ENCODE peak calls at places on chromosomes 5 and 9, in five cellular contexts. One of them, this sample, is unnamed.

GRCh38 chr5:153629027-153629426 is 138.6 kb downstream of the GRIA1 start:
- DNase-seq in endothelial cell: peak; percentile 35
- DNase-seq in progenitor cell of endocrine pancreas: no peak
- DNase-seq in epithelial cell of esophagus: peak; percentile 92
- DNase-seq in endothelial cell of umbilical vein: peak; percentile 92
- DNase-seq in this sample: no peak

GRCh38 chr5:141040093-141040762 is 10.9 kb upstream of the PCDHB1 start:
- DNase-seq in endothelial cell: peak; percentile 70
- DNase-seq in progenitor cell of endocrine pancreas: peak; percentile 41
- DNase-seq in epithelial cell of esophagus: peak; percentile 57
- DNase-seq in endothelial cell of umbilical vein: peak; percentile 37
- DNase-seq in this sample: no peak

GRCh38 chr5:674630-675011 is 18.5 kb downstream of the TPPP start:
- DNase-seq in endothelial cell of umbilical vein: no peak
- DNase-seq in epithelial cell of esophagus: no peak
- DNase-seq in progenitor cell of endocrine pancreas: no peak
- DNase-seq in endothelial cell: no peak
- DNase-seq in this sample: no peak

GRCh38 chr5:33297760-33298216 is 143.0 kb upstream of the TARS1 start:
- DNase-seq in endothelial cell: peak; percentile 8
- DNase-seq in progenitor cell of endocrine pancreas: no peak
- DNase-seq in epithelial cell of esophagus: no peak
- DNase-seq in endothelial cell of umbilical vein: no peak
- DNase-seq in this sample: no peak

GRCh38 chr5:159975462-159976019 is 33.4 kb upstream of the TTC1 start:
- DNase-seq in endothelial cell: no peak
- DNase-seq in progenitor cell of endocrine pancreas: no peak
- DNase-seq in endothelial cell of umbilical vein: peak; percentile 64
- DNase-seq in epithelial cell of esophagus: peak; percentile 44
- DNase-seq in this sample: no peak

GRCh38 chr5:659496-660263 is 33.5 kb downstream of the TPPP start:
- DNase-seq in endothelial cell of umbilical vein: no peak
- DNase-seq in epithelial cell of esophagus: no peak
- DNase-seq in progenitor cell of endocrine pancreas: no peak
- DNase-seq in endothelial cell: no peak
- DNase-seq in this sample: no peak

GRCh38 chr5:124584991-124585715 is 161.3 kb downstream of the ZNF608 start:
- DNase-seq in endothelial cell of umbilical vein: no peak
- DNase-seq in endothelial cell: no peak
- DNase-seq in epithelial cell of esophagus: peak; percentile 32
- DNase-seq in progenitor cell of endocrine pancreas: no peak
- DNase-seq in this sample: no peak

GRCh38 chr5:77946381-77947050 is 170.4 kb upstream of the TBCA start:
- DNase-seq in progenitor cell of endocrine pancreas: no peak
- DNase-seq in endothelial cell of umbilical vein: no peak
- DNase-seq in endothelial cell: no peak
- DNase-seq in epithelial cell of esophagus: no peak
- DNase-seq in this sample: no peak

GRCh38 chr9:77663754-77664153 is 15.6 kb upstream of the GNA14 start:
- DNase-seq in progenitor cell of endocrine pancreas: no peak
- DNase-seq in endothelial cell of umbilical vein: peak; percentile 78
- DNase-seq in epithelial cell of esophagus: peak; percentile 42
- DNase-seq in endothelial cell: no peak
- DNase-seq in this sample: no peak

GRCh38 chr9:137411260-137411659 is 11.7 kb downstream of the EXD3 start:
- DNase-seq in progenitor cell of endocrine pancreas: no peak
- DNase-seq in endothelial cell: no peak
- DNase-seq in endothelial cell of umbilical vein: no peak
- DNase-seq in epithelial cell of esophagus: no peak
- DNase-seq in this sample: no peak

GRCh38 chr5:131224387-131225191 is 39.3 kb upstream of the CDC42SE2 start:
- DNase-seq in progenitor cell of endocrine pancreas: no peak
- DNase-seq in endothelial cell of umbilical vein: no peak
- DNase-seq in epithelial cell of esophagus: no peak
- DNase-seq in endothelial cell: no peak
- DNase-seq in this sample: no peak

GRCh38 chr9:95009459-95009858 is 283.0 kb downstream of the AOPEP start:
- DNase-seq in endothelial cell of umbilical vein: peak; percentile 49
- DNase-seq in epithelial cell of esophagus: peak; percentile 32
- DNase-seq in endothelial cell: no peak
- DNase-seq in progenitor cell of endocrine pancreas: no peak
- DNase-seq in this sample: no peak

GRCh38 chr9:81650836-81651545 is 38.4 kb downstream of the TLE1 start:
- DNase-seq in epithelial cell of esophagus: no peak
- DNase-seq in endothelial cell: no peak
- DNase-seq in progenitor cell of endocrine pancreas: no peak
- DNase-seq in endothelial cell of umbilical vein: no peak
- DNase-seq in this sample: no peak

GRCh38 chr5:73623929-73624404 is 2.0 kb upstream of the ARHGEF28 start:
- DNase-seq in progenitor cell of endocrine pancreas: no peak
- DNase-seq in epithelial cell of esophagus: no peak
- DNase-seq in endothelial cell of umbilical vein: no peak
- DNase-seq in endothelial cell: no peak
- DNase-seq in this sample: no peak

GRCh38 chr5:71925608-71926091 is 181.6 kb upstream of the MAP1B start:
- DNase-seq in epithelial cell of esophagus: no peak
- DNase-seq in endothelial cell of umbilical vein: no peak
- DNase-seq in endothelial cell: no peak
- DNase-seq in progenitor cell of endocrine pancreas: no peak
- DNase-seq in this sample: no peak

GRCh38 chr5:121976979-121977378 is 15.2 kb downstream of the SRFBP1 start:
- DNase-seq in endothelial cell of umbilical vein: no peak
- DNase-seq in endothelial cell: no peak
- DNase-seq in progenitor cell of endocrine pancreas: no peak
- DNase-seq in epithelial cell of esophagus: peak; percentile 52
- DNase-seq in this sample: no peak

GRCh38 chr5:1730487-1730847 is 69.2 kb downstream of the MRPL36 start:
- DNase-seq in progenitor cell of endocrine pancreas: peak; percentile 7
- DNase-seq in epithelial cell of esophagus: no peak
- DNase-seq in endothelial cell: peak; percentile 1
- DNase-seq in endothelial cell of umbilical vein: no peak
- DNase-seq in this sample: no peak

GRCh38 chr9:74379718-74380117 is 117.4 kb upstream of the RORB start:
- DNase-seq in endothelial cell: peak; percentile 47
- DNase-seq in epithelial cell of esophagus: peak; percentile 78
- DNase-seq in progenitor cell of endocrine pancreas: peak; percentile 12
- DNase-seq in endothelial cell of umbilical vein: no peak
- DNase-seq in this sample: no peak

GRCh38 chr5:86118542-86118941 is 499.2 kb upstream of the COX7C start:
- DNase-seq in endothelial cell of umbilical vein: no peak
- DNase-seq in epithelial cell of esophagus: no peak
- DNase-seq in progenitor cell of endocrine pancreas: no peak
- DNase-seq in endothelial cell: no peak
- DNase-seq in this sample: no peak

GRCh38 chr5:102796481-102796880 is 41.4 kb downstream of the PAM start:
- DNase-seq in endothelial cell: no peak
- DNase-seq in endothelial cell of umbilical vein: no peak
- DNase-seq in progenitor cell of endocrine pancreas: no peak
- DNase-seq in epithelial cell of esophagus: no peak
- DNase-seq in this sample: no peak

GRCh38 chr5:134525687-134526482 is 415 bp downstream of the JADE2 start:
- DNase-seq in progenitor cell of endocrine pancreas: peak; percentile 42
- DNase-seq in endothelial cell: peak; percentile 56
- DNase-seq in endothelial cell of umbilical vein: peak; percentile 76
- DNase-seq in epithelial cell of esophagus: peak; percentile 80
- DNase-seq in this sample: peak; percentile 30
- TF ChIP-seq CTCF in progenitor cell of endocrine pancreas: no peak
- TF ChIP-seq CTCF in endothelial cell: no peak
- TF ChIP-seq CTCF in endothelial cell of umbilical vein: no peak
- TF ChIP-seq CTCF in epithelial cell of esophagus: peak; percentile 14
- TF ChIP-seq CTCF in this sample: no peak

GRCh38 chr5:126808619-126809018 is 31.7 kb downstream of the LMNB1 start:
- DNase-seq in endothelial cell of umbilical vein: peak; percentile 53
- DNase-seq in endothelial cell: no peak
- DNase-seq in progenitor cell of endocrine pancreas: no peak
- DNase-seq in epithelial cell of esophagus: peak; percentile 29
- DNase-seq in this sample: no peak
- TF ChIP-seq CTCF in endothelial cell of umbilical vein: peak; percentile 13
- TF ChIP-seq CTCF in endothelial cell: peak; percentile 72
- TF ChIP-seq CTCF in progenitor cell of endocrine pancreas: peak; percentile 70
- TF ChIP-seq CTCF in epithelial cell of esophagus: peak; percentile 40
- TF ChIP-seq CTCF in this sample: no peak

DNA sequence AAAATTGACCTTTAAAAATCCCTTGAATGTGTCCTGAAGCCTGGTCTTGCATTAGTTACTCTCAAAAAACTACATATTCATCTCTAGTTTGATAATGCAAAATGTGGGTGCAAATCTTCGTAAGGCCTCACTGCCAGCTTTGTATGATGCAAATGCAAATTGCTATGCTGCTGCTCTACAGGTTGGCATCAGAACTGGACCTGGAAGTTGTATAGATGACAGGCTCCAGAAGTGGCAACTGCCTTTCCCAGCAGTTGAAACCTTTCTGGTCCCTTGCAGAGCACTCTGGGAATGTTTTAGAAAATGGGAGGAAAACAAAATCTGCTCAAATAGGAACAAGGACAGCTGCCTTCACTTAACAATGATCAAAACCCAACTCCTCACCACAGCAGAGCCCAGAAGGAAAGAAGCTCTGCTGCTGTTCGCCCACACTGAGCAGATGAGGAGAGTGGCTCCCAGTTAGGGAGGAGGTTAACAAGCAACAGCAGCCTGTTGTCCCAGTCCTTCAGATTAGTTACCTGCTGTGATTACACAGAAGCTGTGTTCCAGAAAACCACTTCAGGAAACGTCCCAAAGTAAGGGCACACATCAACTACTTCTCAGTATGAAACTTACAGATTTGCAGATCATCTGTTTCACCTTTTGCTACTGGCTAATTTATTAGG is 93.5 kb downstream of the PLPP1 start:
- DNase-seq in epithelial cell of esophagus: no peak
- DNase-seq in endothelial cell: no peak
- DNase-seq in endothelial cell of umbilical vein: no peak
- DNase-seq in progenitor cell of endocrine pancreas: no peak
- DNase-seq in this sample: no peak
- TF ChIP-seq CTCF in epithelial cell of esophagus: no peak
- TF ChIP-seq CTCF in endothelial cell: no peak
- TF ChIP-seq CTCF in endothelial cell of umbilical vein: no peak
- TF ChIP-seq CTCF in progenitor cell of endocrine pancreas: no peak
- TF ChIP-seq CTCF in this sample: no peak

DNA sequence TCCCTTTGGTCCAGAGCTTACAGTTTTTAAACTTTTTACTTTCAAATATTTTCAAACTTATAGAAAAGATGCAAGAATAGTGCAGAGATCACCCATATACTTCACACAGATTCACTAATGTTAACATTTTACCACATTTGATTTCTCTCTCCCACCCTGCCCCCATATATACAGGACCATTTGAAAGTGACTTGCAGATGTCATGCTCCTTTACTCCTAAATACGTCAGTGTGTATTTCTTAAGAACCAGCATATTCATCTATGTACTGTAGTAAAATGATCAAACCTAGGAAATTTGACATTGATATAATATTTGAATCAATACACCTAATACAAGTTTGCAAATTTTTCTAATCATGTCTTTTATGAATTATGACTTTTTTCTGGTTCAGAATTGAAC is 100.4 kb upstream of the CHD1 start:
- DNase-seq in endothelial cell: no peak
- DNase-seq in progenitor cell of endocrine pancreas: no peak
- DNase-seq in endothelial cell of umbilical vein: no peak
- DNase-seq in epithelial cell of esophagus: no peak
- DNase-seq in this sample: no peak
- TF ChIP-seq CTCF in endothelial cell: no peak
- TF ChIP-seq CTCF in progenitor cell of endocrine pancreas: no peak
- TF ChIP-seq CTCF in endothelial cell of umbilical vein: no peak
- TF ChIP-seq CTCF in epithelial cell of esophagus: no peak
- TF ChIP-seq CTCF in this sample: no peak

DNA sequence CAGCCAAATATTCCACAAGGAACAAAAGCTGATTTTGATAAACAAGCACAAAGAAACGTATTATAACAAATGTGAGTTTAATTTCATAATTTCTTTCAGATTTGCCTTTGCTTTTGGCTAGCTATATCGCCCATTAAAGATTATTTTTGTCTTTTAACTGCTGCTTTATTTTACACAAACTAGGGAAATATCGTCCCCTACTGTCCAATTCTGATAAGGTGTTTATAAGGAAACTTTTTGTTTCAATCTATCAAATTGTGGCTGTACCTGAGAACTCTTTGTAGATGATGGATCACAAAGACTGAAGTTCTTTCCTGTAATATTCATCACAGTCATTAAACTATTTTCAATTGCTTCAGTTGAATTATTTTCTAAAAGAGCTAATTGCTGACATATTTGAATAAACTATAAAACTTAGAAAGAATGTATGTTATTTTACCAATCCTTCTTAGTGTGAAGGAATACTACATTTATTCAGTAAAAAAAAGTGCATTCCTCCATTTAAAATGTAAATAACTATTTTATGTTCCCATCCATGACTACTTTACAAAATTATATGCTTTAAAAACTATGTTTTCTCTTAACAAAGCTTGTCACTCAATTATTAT is 431.3 kb upstream of the ITGA1 start:
- DNase-seq in endothelial cell of umbilical vein: peak; percentile 30
- DNase-seq in endothelial cell: no peak
- DNase-seq in progenitor cell of endocrine pancreas: no peak
- DNase-seq in epithelial cell of esophagus: peak; percentile 36
- DNase-seq in this sample: no peak
- TF ChIP-seq CTCF in endothelial cell of umbilical vein: peak; percentile 34
- TF ChIP-seq CTCF in endothelial cell: peak; percentile 76
- TF ChIP-seq CTCF in progenitor cell of endocrine pancreas: peak; percentile 76
- TF ChIP-seq CTCF in epithelial cell of esophagus: peak; percentile 62
- TF ChIP-seq CTCF in this sample: no peak

DNA sequence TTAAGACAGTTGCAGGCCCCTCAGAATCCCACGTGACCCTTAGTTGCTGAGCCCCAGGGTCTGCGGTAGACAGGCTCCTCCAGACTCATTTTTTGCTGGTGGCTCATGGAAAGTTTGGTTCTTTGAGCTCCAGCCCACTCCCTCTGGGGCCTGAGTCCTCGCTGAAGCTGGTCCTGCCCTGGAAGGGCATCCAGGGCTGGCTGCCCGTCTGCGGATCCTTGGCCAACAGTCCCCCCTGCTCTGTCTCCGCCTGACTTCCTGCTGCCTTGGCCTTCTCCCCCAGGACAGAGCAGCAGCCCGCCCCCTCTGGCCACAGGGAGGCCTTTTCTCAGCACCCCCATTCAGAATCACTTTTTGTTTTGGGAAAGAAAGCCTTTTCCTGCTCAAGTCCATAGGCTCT is 24.4 kb downstream of the SLC6A7 start:
- DNase-seq in endothelial cell of umbilical vein: no peak
- DNase-seq in progenitor cell of endocrine pancreas: no peak
- DNase-seq in epithelial cell of esophagus: no peak
- DNase-seq in endothelial cell: no peak
- DNase-seq in this sample: no peak
- TF ChIP-seq CTCF in endothelial cell of umbilical vein: no peak
- TF ChIP-seq CTCF in progenitor cell of endocrine pancreas: no peak
- TF ChIP-seq CTCF in epithelial cell of esophagus: no peak
- TF ChIP-seq CTCF in endothelial cell: no peak
- TF ChIP-seq CTCF in this sample: no peak

GRCh38 chr5:119340597-119341218 is 15.1 kb upstream of the TNFAIP8 start:
- DNase-seq in endothelial cell: no peak
- DNase-seq in endothelial cell of umbilical vein: no peak
- DNase-seq in progenitor cell of endocrine pancreas: no peak
- DNase-seq in epithelial cell of esophagus: no peak
- DNase-seq in this sample: no peak
- TF ChIP-seq CTCF in endothelial cell: no peak
- TF ChIP-seq CTCF in endothelial cell of umbilical vein: no peak
- TF ChIP-seq CTCF in progenitor cell of endocrine pancreas: no peak
- TF ChIP-seq CTCF in epithelial cell of esophagus: no peak
- TF ChIP-seq CTCF in this sample: no peak

GRCh38 chr5:56269216-56269927 is 36.2 kb upstream of the ANKRD55 start:
- DNase-seq in progenitor cell of endocrine pancreas: no peak
- DNase-seq in epithelial cell of esophagus: peak; percentile 40
- DNase-seq in endothelial cell: peak; percentile 35
- DNase-seq in endothelial cell of umbilical vein: peak; percentile 72
- DNase-seq in this sample: no peak
- TF ChIP-seq CTCF in progenitor cell of endocrine pancreas: peak; percentile 62
- TF ChIP-seq CTCF in epithelial cell of esophagus: peak; percentile 66
- TF ChIP-seq CTCF in endothelial cell: peak; percentile 55
- TF ChIP-seq CTCF in endothelial cell of umbilical vein: peak; percentile 65
- TF ChIP-seq CTCF in this sample: no peak

GRCh38 chr5:16602182-16602581 is 14.6 kb downstream of the RETREG1 start:
- DNase-seq in epithelial cell of esophagus: no peak
- DNase-seq in progenitor cell of endocrine pancreas: no peak
- DNase-seq in endothelial cell of umbilical vein: no peak
- DNase-seq in endothelial cell: no peak
- DNase-seq in this sample: no peak
- TF ChIP-seq CTCF in epithelial cell of esophagus: no peak
- TF ChIP-seq CTCF in progenitor cell of endocrine pancreas: no peak
- TF ChIP-seq CTCF in endothelial cell of umbilical vein: no peak
- TF ChIP-seq CTCF in endothelial cell: no peak
- TF ChIP-seq CTCF in this sample: no peak

This sample was measured in omental fat pad.